ENCODE peak calls at places on chromosomes 5 and 9, in nine cellular contexts. V, A, H, N, R, U, L, W and I are unnamed samples.

GRCh38 chr9:114012126-114012525 is 66.0 kb downstream of the AMBP start:
- DNase-seq in V (no peak), A (no peak), H (no peak), N (no peak), R (no peak), U (no peak), L (no peak), W (no peak), I (peak)

GRCh38 chr9:21294325-21294724 is 10.8 kb downstream of the IFNA5 start:
- DNase-seq in V (peak), A (no peak), H (no peak), N (no peak), R (peak), U (no peak), L (no peak), W (no peak), I (no peak)

GRCh38 chr5:115100556-115100955 is 69.2 kb downstream of the TRIM36 start:
- DNase-seq in V (peak), A (no peak), H (peak), N (no peak), R (no peak), U (no peak), L (no peak), W (no peak), I (no peak)

GRCh38 chr9:110444911-110445310 is 107.2 kb upstream of the TXNDC8 start:
- DNase-seq in V (peak), A (no peak), H (no peak), N (no peak), R (no peak), U (no peak), L (no peak), W (no peak), I (no peak)

GRCh38 chr5:68304421-68305052 is 89.0 kb downstream of the PIK3R1 start:
- DNase-seq in V (no peak), A (no peak), H (no peak), N (no peak), R (no peak), U (no peak), L (no peak), W (no peak), I (no peak)

GRCh38 chr9:119639287-119639955 is 270.2 kb upstream of the BRINP1 start:
- DNase-seq in V (no peak), A (no peak), H (no peak), N (no peak), R (no peak), U (no peak), L (peak), W (peak), I (peak)

GRCh38 chr5:9170026-9170425 is 375.8 kb downstream of the SEMA5A start:
- DNase-seq in V (peak), A (no peak), H (no peak), N (no peak), R (no peak), U (no peak), L (no peak), W (no peak), I (no peak)

GRCh38 chr5:134574521-134574920 is 49.1 kb downstream of the JADE2 start:
- DNase-seq in V (no peak), A (no peak), H (no peak), N (peak), R (no peak), U (no peak), L (no peak), W (no peak), I (no peak)

GRCh38 chr5:56637321-56637920 is 177.9 kb upstream of the MAP3K1 start:
- DNase-seq in V (no peak), A (no peak), H (no peak), N (no peak), R (peak), U (no peak), L (peak), W (peak), I (no peak)

GRCh38 chr5:106894964-106895363 is 775.8 kb downstream of the EFNA5 start:
- DNase-seq in V (peak), A (no peak), H (no peak), N (no peak), R (no peak), U (no peak), L (no peak), W (no peak), I (no peak)

GRCh38 chr5:153523831-153524230 is 33.4 kb downstream of the GRIA1 start:
- DNase-seq in V (peak), A (no peak), H (peak), N (no peak), R (no peak), U (no peak), L (no peak), W (no peak), I (no peak)

GRCh38 chr5:8176101-8176693 is 307.2 kb downstream of the MTRR start:
- DNase-seq in V (peak), A (no peak), H (no peak), N (no peak), R (no peak), U (no peak), L (no peak), W (no peak), I (no peak)

GRCh38 chr5:138241688-138242547 is 28.8 kb upstream of the CDC23 start:
- DNase-seq in V (peak), A (peak), H (no peak), N (peak), R (peak), U (peak), L (peak), W (peak), I (peak)

GRCh38 chr9:102518324-102518723 is 476.8 kb upstream of the CYLC2 start:
- DNase-seq in V (no peak), A (no peak), H (no peak), N (no peak), R (no peak), U (no peak), L (no peak), W (no peak), I (no peak)

GRCh38 chr5:88952344-88952743 is 69.4 kb upstream of the MEF2C start:
- DNase-seq in V (peak), A (no peak), H (no peak), N (no peak), R (no peak), U (no peak), L (no peak), W (no peak), I (no peak)

GRCh38 chr5:135194573-135195266 is 160.7 kb upstream of the PITX1 start:
- DNase-seq in V (peak), A (no peak), H (no peak), N (peak), R (no peak), U (no peak), L (no peak), W (no peak), I (no peak)

GRCh38 chr9:121192959-121193645 is 8.6 kb downstream of the RAB14 start:
- DNase-seq in V (peak), A (no peak), H (no peak), N (no peak), R (no peak), U (no peak), L (no peak), W (no peak), I (no peak)

GRCh38 chr9:89494199-89494598 is 3.7 kb downstream of the SEMA4D start:
- DNase-seq in V (no peak), A (no peak), H (no peak), N (no peak), R (no peak), U (no peak), L (no peak), W (no peak), I (no peak)

GRCh38 chr9:134734270-134734669 is 92.7 kb downstream of the COL5A1 start:
- DNase-seq in V (peak), A (no peak), H (no peak), N (peak), R (peak), U (no peak), L (no peak), W (no peak), I (peak)

GRCh38 chr5:2466966-2467365 is 284.5 kb downstream of the IRX2 start:
- DNase-seq in V (no peak), A (no peak), H (no peak), N (no peak), R (no peak), U (no peak), L (no peak), W (no peak), I (no peak)

GRCh38 chr5:38099205-38100144 is 158.9 kb upstream of the EGFLAM start:
- DNase-seq in V (no peak), A (no peak), H (no peak), N (no peak), R (no peak), U (no peak), L (peak), W (no peak), I (no peak)

GRCh38 chr5:139949710-139950109 is 93.4 kb downstream of the NRG2 start:
- DNase-seq in V (no peak), A (no peak), H (no peak), N (peak), R (no peak), U (no peak), L (peak), W (no peak), I (no peak)

GRCh38 chr9:104858846-104859245 is 69.1 kb downstream of the ABCA1 start:
- DNase-seq in V (no peak), A (no peak), H (no peak), N (no peak), R (no peak), U (no peak), L (no peak), W (no peak), I (no peak)

GRCh38 chr5:102625446-102625845 is 126.6 kb upstream of the SLCO6A1 start:
- DNase-seq in V (no peak), A (no peak), H (no peak), N (no peak), R (no peak), U (no peak), L (no peak), W (no peak), I (no peak)

GRCh38 chr9:27534131-27534530 is 4.5 kb upstream of the MOB3B start:
- DNase-seq in V (no peak), A (no peak), H (no peak), N (no peak), R (no peak), U (no peak), L (no peak), W (no peak), I (no peak)

GRCh38 chr5:141272906-141273305 is 27.7 kb downstream of the PCDHB15 start:
- DNase-seq in V (no peak), A (no peak), H (no peak), N (no peak), R (no peak), U (no peak), L (peak), W (peak), I (peak)

GRCh38 chr5:65086234-65086886 is 317.6 kb downstream of the CWC27 start:
- DNase-seq in V (no peak), A (no peak), H (no peak), N (no peak), R (peak), U (no peak), L (no peak), W (no peak), I (no peak)

GRCh38 chr5:163177971-163178370 is 259.4 kb upstream of the CCNG1 start:
- DNase-seq in V (no peak), A (no peak), H (no peak), N (no peak), R (no peak), U (no peak), L (no peak), W (no peak), I (no peak)

GRCh38 chr9:81595887-81596558 is 93.3 kb downstream of the TLE1 start:
- DNase-seq in V (no peak), A (no peak), H (no peak), N (no peak), R (no peak), U (no peak), L (peak), W (peak), I (peak)

GRCh38 chr5:177131711-177132503 is 1.7 kb upstream of the NSD1 start:
- DNase-seq in V (no peak), A (peak), H (no peak), N (no peak), R (no peak), U (no peak), L (peak), W (peak), I (no peak)

GRCh38 chr5:32231929-32232328 is 57.8 kb upstream of the GOLPH3 start:
- DNase-seq in V (no peak), A (no peak), H (no peak), N (no peak), R (no peak), U (no peak), L (no peak), W (peak), I (no peak)

GRCh38 chr5:119411291-119411934 is 40.9 kb upstream of the HSD17B4 start:
- DNase-seq in V (no peak), A (no peak), H (no peak), N (no peak), R (no peak), U (no peak), L (no peak), W (no peak), I (no peak)

DNA sequence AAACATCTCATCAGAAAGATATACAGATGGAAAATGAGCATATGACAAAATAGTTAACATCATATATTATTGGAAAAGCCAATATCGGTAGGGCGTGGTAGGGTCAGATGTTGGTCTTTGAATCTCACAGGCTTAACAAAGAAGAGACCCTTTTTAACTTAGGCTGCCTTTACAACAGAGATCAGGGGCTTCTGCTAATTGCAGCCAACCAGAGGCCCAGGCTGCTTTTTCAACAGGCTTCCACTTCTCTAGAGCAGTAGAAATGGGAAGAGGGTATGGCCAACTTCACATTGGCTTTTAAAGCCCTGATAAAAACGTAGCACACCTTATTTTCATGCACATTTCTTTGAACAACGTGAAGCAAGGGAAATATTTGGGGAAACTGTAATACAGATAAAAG is 764.3 kb upstream of the CTNND2 start:
- DNase-seq in V (no peak), A (no peak), H (no peak), N (no peak), R (no peak), U (no peak), L (peak), W (peak), I (no peak)
- H3K4me3 ChIP-seq in V (no peak), A (no peak), H (no peak), N (no peak), R (no peak), U (no peak), L (peak), W (no peak), I (no peak)

GRCh38 chr5:77321793-77322394 is 111.4 kb downstream of the PDE8B start:
- DNase-seq in V (no peak), A (no peak), H (no peak), N (no peak), R (no peak), U (no peak), L (peak), W (peak), I (no peak)
- H3K27ac ChIP-seq in V (no peak), A (no peak), H (no peak), N (no peak), R (no peak), U (no peak), L (no peak), W (no peak), I (no peak)

DNA sequence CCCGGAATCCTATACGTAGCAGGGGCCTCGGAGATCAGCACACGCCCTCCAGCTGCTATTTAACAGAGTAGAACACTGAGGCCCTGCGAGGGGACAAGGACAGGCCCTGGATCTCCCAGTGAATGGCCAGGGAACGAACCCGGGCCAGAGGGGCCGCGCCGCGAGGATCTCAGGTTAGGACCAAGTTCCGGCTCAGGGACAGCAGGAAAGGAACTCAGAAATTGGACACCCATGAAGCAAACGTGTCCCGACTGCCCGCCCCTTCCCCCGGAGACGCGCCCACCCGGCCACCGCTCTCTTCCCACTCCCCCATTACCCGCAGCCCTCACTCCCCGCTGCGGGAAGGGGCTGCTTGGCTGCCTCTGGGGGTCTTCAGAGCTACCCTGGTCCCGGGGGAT is 1.0 kb upstream of the FOXE1 start:
- DNase-seq in V (no peak), A (no peak), H (no peak), N (no peak), R (no peak), U (no peak), L (peak), W (peak), I (peak)
- H3K4me3 ChIP-seq in V (no peak), A (no peak), H (no peak), N (no peak), R (no peak), U (no peak), L (peak), W (no peak), I (peak)

GRCh38 chr9:109047259-109047658 is 34.0 kb upstream of the CTNNAL1 start:
- DNase-seq in V (no peak), A (no peak), H (no peak), N (no peak), R (no peak), U (no peak), L (no peak), W (no peak), I (no peak)
- H3K27ac ChIP-seq in V (no peak), A (no peak), H (peak), N (no peak), R (no peak), U (no peak), L (no peak), W (no peak), I (no peak)

DNA sequence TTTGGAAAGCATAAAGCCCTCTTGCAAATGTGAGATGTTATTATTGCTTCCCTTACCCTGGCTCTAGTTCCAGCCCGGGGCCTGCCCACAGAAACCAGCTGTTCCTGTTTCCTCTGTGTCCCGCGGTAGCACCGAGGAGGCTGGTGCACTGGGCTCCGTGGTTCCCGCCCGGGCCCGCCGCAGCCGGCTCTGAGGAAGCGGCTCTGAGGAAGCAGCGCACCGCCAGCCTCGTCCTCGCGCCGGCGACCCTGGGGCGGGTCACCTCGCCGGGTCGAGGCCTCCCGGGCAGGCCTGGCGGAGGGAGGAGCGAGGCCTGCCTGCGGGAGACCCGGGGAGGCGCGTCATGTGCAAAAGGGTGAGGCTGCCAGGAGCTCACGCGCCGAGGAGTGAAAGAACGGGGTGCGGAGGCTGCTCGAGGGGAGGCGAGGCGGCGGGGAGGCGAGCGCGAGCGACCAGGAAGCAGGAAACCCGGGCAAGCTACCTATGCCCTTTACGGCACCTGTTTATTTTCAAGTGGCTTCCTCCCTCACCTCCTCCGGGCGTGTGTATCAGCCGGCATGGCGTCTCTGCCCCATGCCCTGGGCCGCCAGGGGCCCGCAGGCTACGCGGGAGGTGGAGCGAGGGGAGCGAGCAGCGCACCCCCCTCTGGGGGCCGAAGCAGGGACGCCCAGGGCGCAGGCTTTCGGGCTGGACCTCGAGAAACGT is 61.3 kb upstream of the MEGF10 start:
- DNase-seq in V (peak), A (peak), H (peak), N (peak), R (no peak), U (peak), L (peak), W (peak), I (no peak)
- H3K4me3 ChIP-seq in V (peak), A (peak), H (peak), N (peak), R (no peak), U (peak), L (peak), W (no peak), I (no peak)